ENCODE peak calls at places on chromosomes 16 and 17, in ten cellular contexts. T, Q, F, H, P, V, R, Y, Z and J are unnamed samples.

GRCh38 chr17:55463600-55463999 is 42.0 kb upstream of the MMD start:
- DNase-seq in T (no peak), Q (no peak), F (peak; percentile 48), H (no peak), P (no peak), V (no peak), R (no peak), Y (no peak), Z (no peak), J (no peak)

GRCh38 chr16:11182381-11182780 is 73.6 kb downstream of the SOCS1 start:
- DNase-seq in T (no peak), Q (no peak), F (no peak), H (no peak), P (no peak), V (no peak), R (no peak), Y (no peak), Z (no peak), J (no peak)

GRCh38 chr16:85357924-85358505 is 245.7 kb upstream of the CIBAR2 start:
- DNase-seq in T (no peak), Q (no peak), F (no peak), H (no peak), P (no peak), V (no peak), R (no peak), Y (no peak), Z (no peak), J (no peak)

GRCh38 chr16:50396770-50397525 is 28.2 kb upstream of the BRD7 start:
- DNase-seq in T (peak; percentile 64), Q (no peak), F (no peak), H (no peak), P (no peak), V (no peak), R (no peak), Y (no peak), Z (no peak), J (peak; percentile 15)

GRCh38 chr16:12535535-12536411 is 267.9 kb downstream of the CPPED1 start:
- DNase-seq in T (no peak), Q (no peak), F (peak; percentile 73), H (no peak), P (no peak), V (no peak), R (no peak), Y (no peak), Z (no peak), J (no peak)

GRCh38 chr16:1877804-1878203 is 5.8 kb upstream of the MEIOB start:
- DNase-seq in T (peak; percentile 53), Q (no peak), F (no peak), H (no peak), P (no peak), V (no peak), R (no peak), Y (no peak), Z (no peak), J (no peak)

GRCh38 chr17:56297142-56297541 is 143.9 kb downstream of the ANKFN1 start:
- DNase-seq in T (no peak), Q (no peak), F (no peak), H (peak; percentile 67), P (peak; percentile 33), V (no peak), R (no peak), Y (no peak), Z (no peak), J (peak; percentile 57)

GRCh38 chr17:44776628-44777393 is 18.0 kb downstream of the ADAM11 start:
- DNase-seq in T (no peak), Q (no peak), F (no peak), H (no peak), P (no peak), V (no peak), R (peak; percentile 23), Y (no peak), Z (no peak), J (no peak)

GRCh38 chr17:50596191-50597037 is 35.9 kb downstream of the CACNA1G start:
- DNase-seq in T (no peak), Q (no peak), F (no peak), H (no peak), P (no peak), V (no peak), R (no peak), Y (no peak), Z (no peak), J (no peak)
- TF ChIP-seq CTCF in T (no peak), Q (no peak), F (no peak), H (peak; percentile 18), P (peak; percentile 20), V (no peak), R (no peak), Y (no peak), Z (peak; percentile 7), J (peak; percentile 62)

GRCh38 chr17:77819497-77819896 is 139.0 kb upstream of the TNRC6C start:
- DNase-seq in T (no peak), Q (no peak), F (no peak), H (no peak), P (no peak), V (no peak), R (no peak), Y (no peak), Z (no peak), J (no peak)

GRCh38 chr17:77817953-77818352 is 140.6 kb upstream of the TNRC6C start:
- DNase-seq in T (no peak), Q (no peak), F (no peak), H (peak; percentile 19), P (no peak), V (no peak), R (no peak), Y (no peak), Z (no peak), J (peak; percentile 7)

GRCh38 chr17:77822302-77823030 is 136.0 kb upstream of the TNRC6C start:
- DNase-seq in T (no peak), Q (peak; percentile 31), F (no peak), H (no peak), P (no peak), V (no peak), R (peak; percentile 66), Y (peak; percentile 56), Z (no peak), J (no peak)

GRCh38 chr17:77824102-77824779 is 134.3 kb upstream of the TNRC6C start:
- DNase-seq in T (no peak), Q (no peak), F (no peak), H (no peak), P (no peak), V (no peak), R (no peak), Y (no peak), Z (no peak), J (no peak)

DNA sequence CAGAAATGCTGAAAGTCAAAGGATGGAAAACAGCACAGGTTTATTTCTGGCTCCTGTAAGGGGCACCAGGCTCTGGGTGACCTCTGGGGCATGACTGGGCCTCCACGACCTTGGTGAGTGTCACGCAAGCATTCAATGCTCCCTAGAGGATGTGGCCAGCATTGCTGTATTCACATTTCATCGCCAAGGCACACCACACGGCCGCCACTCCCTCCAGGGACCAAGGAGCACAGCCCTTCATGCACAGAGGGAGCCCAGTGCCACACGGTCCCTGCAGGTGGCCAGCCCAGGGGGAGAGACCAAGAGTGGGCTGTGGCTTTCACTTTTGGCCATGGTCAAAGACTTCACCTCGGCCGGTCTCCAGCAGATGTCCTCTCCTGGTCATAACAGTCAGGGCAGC is 137.4 kb upstream of the TNRC6C start:
- DNase-seq in T (no peak), Q (no peak), F (no peak), H (no peak), P (no peak), V (no peak), R (peak; percentile 73), Y (peak; percentile 37), Z (no peak), J (no peak)
- TF ChIP-seq CTCF in T (no peak), Q (no peak), F (no peak), H (no peak), P (no peak), V (no peak), R (no peak), Y (peak; percentile 20), Z (no peak), J (peak; percentile 29)

GRCh38 chr17:7841309-7841621 is 7.2 kb downstream of the KDM6B start:
- DNase-seq in T (no peak), Q (no peak), F (no peak), H (no peak), P (no peak), V (no peak), R (no peak), Y (no peak), Z (no peak), J (no peak)

GRCh38 chr17:7842950-7843535 is 9.0 kb downstream of the KDM6B start:
- DNase-seq in T (peak; percentile 96), Q (peak; percentile 82), F (no peak), H (peak; percentile 94), P (peak; percentile 86), V (peak; percentile 39), R (peak; percentile 86), Y (peak; percentile 87), Z (no peak), J (peak; percentile 87)

GRCh38 chr17:7842380-7842949 is 8.4 kb downstream of the KDM6B start:
- DNase-seq in T (no peak), Q (peak; percentile 89), F (peak; percentile 82), H (peak; percentile 92), P (peak; percentile 83), V (peak; percentile 96), R (peak; percentile 66), Y (peak; percentile 81), Z (no peak), J (peak; percentile 84)

GRCh38 chr17:7840875-7841274 is 6.9 kb downstream of the KDM6B start:
- DNase-seq in T (no peak), Q (no peak), F (no peak), H (no peak), P (no peak), V (no peak), R (no peak), Y (no peak), Z (no peak), J (no peak)

GRCh38 chr17:7841622-7842379 is 7.8 kb downstream of the KDM6B start:
- DNase-seq in T (peak; percentile 99), Q (peak; percentile 95), F (peak; percentile 83), H (peak; percentile 90), P (peak; percentile 91), V (peak; percentile 94), R (peak; percentile 94), Y (peak; percentile 94), Z (no peak), J (peak; percentile 86)
- TF ChIP-seq CTCF in T (peak; percentile 32), Q (peak; percentile 35), F (no peak), H (no peak), P (no peak), V (peak; percentile 26), R (peak; percentile 11), Y (no peak), Z (peak; percentile 22), J (peak; percentile 37)

DNA sequence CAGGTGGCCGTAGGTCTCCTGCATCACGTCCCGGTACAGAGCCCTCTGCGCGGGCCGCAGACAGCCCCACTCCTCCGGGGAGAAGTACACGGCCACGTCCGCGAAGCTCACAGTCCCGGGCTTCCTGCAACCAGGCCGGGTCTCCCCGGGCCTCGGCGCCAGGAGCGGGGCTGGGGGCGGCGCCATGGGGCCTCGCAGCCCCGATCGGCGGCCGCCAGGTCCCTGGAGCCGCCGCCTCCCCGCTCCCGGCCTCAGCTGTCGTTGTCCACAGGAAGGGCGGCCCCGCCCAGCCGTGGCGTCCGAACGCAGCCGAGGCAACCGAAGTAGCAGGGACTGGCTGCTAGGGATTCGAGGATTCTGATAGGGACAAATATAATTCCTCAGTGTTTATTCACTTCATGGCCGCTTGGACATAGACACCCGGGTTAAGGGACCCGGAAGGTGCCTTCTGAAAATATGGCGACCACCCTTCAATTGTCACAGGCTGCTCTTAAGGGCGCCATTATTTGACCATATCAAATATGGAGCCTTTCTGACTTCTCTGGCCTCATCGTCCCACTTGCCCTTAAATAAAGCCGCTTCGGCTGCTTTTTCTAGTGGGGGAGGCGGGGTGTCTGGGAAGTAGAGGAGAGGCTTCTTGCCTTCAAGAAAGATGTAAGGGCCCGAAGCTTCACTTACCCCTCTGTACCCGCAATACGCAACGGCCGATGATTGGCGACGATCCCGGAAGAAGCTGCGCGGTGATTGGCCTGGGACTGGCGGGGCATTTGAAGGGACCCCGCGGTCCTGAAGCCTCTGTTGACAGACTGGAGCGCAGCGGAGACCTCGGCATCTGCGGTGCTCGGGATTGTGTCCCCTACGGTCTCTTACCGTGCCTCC is at the start of gene ZNF688:
- DNase-seq in T (peak; percentile 99), Q (peak; percentile 97), F (peak; percentile 95), H (peak; percentile 94), P (peak; percentile 99), V (peak; percentile 91), R (peak; percentile 96), Y (peak; percentile 97), Z (peak; percentile 93), J (peak; percentile 97)
- TF ChIP-seq CTCF in T (no peak), Q (peak; percentile 22), F (no peak), H (no peak), P (no peak), V (no peak), R (no peak), Y (no peak), Z (no peak), J (no peak)